ENCODE peak calls at places on chromosomes 11 and 22, in six cellular contexts. One of them, this sample, is unnamed.

GRCh38 chr11:15157181-15157580 is 42.5 kb downstream of the INSC start:
- DNase-seq in CD4-positive, alpha-beta T cell: no peak
- DNase-seq in Panc1: no peak
- DNase-seq in A549: no peak
- DNase-seq in LoVo: no peak
- DNase-seq in GM13977: no peak
- DNase-seq in this sample: no peak

GRCh38 chr11:106051103-106051502 is 26.0 kb downstream of the KBTBD3 start:
- DNase-seq in CD4-positive, alpha-beta T cell: no peak
- DNase-seq in Panc1: no peak
- DNase-seq in A549: no peak
- DNase-seq in LoVo: no peak
- DNase-seq in GM13977: no peak
- DNase-seq in this sample: no peak

GRCh38 chr11:45655347-45655756 is 10.1 kb downstream of the CHST1 start:
- DNase-seq in CD4-positive, alpha-beta T cell: peak; percentile 38
- DNase-seq in Panc1: peak; percentile 43
- DNase-seq in A549: peak; percentile 88
- DNase-seq in LoVo: peak; percentile 61
- DNase-seq in GM13977: peak; percentile 83
- DNase-seq in this sample: peak; percentile 19

GRCh38 chr22:39173050-39173706 is 20.7 kb upstream of the CBX7 start:
- DNase-seq in CD4-positive, alpha-beta T cell: no peak
- DNase-seq in Panc1: no peak
- DNase-seq in A549: no peak
- DNase-seq in LoVo: no peak
- DNase-seq in GM13977: no peak
- DNase-seq in this sample: no peak

GRCh38 chr11:126375726-126376125 is 20.2 kb downstream of the ST3GAL4 start:
- DNase-seq in CD4-positive, alpha-beta T cell: no peak
- DNase-seq in Panc1: no peak
- DNase-seq in A549: no peak
- DNase-seq in LoVo: no peak
- DNase-seq in GM13977: no peak
- DNase-seq in this sample: no peak

GRCh38 chr11:13110929-13111812 is 102.1 kb downstream of the RASSF10 start:
- DNase-seq in CD4-positive, alpha-beta T cell: no peak
- DNase-seq in Panc1: no peak
- DNase-seq in A549: peak; percentile 51
- DNase-seq in LoVo: no peak
- DNase-seq in GM13977: no peak
- DNase-seq in this sample: no peak

GRCh38 chr11:2802389-2803185 is 83.0 kb downstream of the CDKN1C start:
- DNase-seq in CD4-positive, alpha-beta T cell: no peak
- DNase-seq in Panc1: no peak
- DNase-seq in A549: no peak
- DNase-seq in LoVo: no peak
- DNase-seq in GM13977: no peak
- DNase-seq in this sample: no peak

GRCh38 chr11:62340269-62340901 is 3.1 kb downstream of the ASRGL1 start:
- DNase-seq in CD4-positive, alpha-beta T cell: peak; percentile 34
- DNase-seq in Panc1: peak; percentile 32
- DNase-seq in A549: peak; percentile 30
- DNase-seq in LoVo: peak; percentile 39
- DNase-seq in GM13977: peak; percentile 57
- DNase-seq in this sample: no peak

GRCh38 chr22:18119409-18120110 is 9.0 kb downstream of the TUBA8 start:
- DNase-seq in CD4-positive, alpha-beta T cell: no peak
- DNase-seq in Panc1: no peak
- DNase-seq in A549: no peak
- DNase-seq in LoVo: no peak
- DNase-seq in GM13977: no peak
- DNase-seq in this sample: no peak

GRCh38 chr22:46274381-46274780 is 6.6 kb downstream of the TTC38 start:
- DNase-seq in CD4-positive, alpha-beta T cell: no peak
- DNase-seq in Panc1: no peak
- DNase-seq in A549: no peak
- DNase-seq in LoVo: no peak
- DNase-seq in GM13977: no peak
- DNase-seq in this sample: no peak

GRCh38 chr11:43359432-43359818 is 705 bp downstream of the TTC17 start:
- DNase-seq in CD4-positive, alpha-beta T cell: peak; percentile 9
- DNase-seq in Panc1: no peak
- DNase-seq in A549: peak; percentile 35
- DNase-seq in LoVo: peak; percentile 7
- DNase-seq in GM13977: peak; percentile 39
- DNase-seq in this sample: no peak

GRCh38 chr11:115396533-115396932 is 107.7 kb downstream of the CADM1 start:
- DNase-seq in CD4-positive, alpha-beta T cell: no peak
- DNase-seq in Panc1: no peak
- DNase-seq in A549: no peak
- DNase-seq in LoVo: no peak
- DNase-seq in GM13977: no peak
- DNase-seq in this sample: no peak

GRCh38 chr11:69093106-69093505 is 44.4 kb downstream of the TPCN2 start:
- DNase-seq in CD4-positive, alpha-beta T cell: no peak
- DNase-seq in Panc1: no peak
- DNase-seq in A549: no peak
- DNase-seq in LoVo: no peak
- DNase-seq in GM13977: no peak
- DNase-seq in this sample: no peak

GRCh38 chr22:23531966-23532735 is 47.9 kb downstream of the IGLL1 start:
- DNase-seq in CD4-positive, alpha-beta T cell: no peak
- DNase-seq in Panc1: no peak
- DNase-seq in A549: no peak
- DNase-seq in LoVo: no peak
- DNase-seq in GM13977: no peak
- DNase-seq in this sample: no peak

GRCh38 chr22:39010946-39011625 is 3.0 kb upstream of the APOBEC3C start:
- DNase-seq in CD4-positive, alpha-beta T cell: no peak
- DNase-seq in Panc1: no peak
- DNase-seq in A549: no peak
- DNase-seq in LoVo: no peak
- DNase-seq in GM13977: no peak
- DNase-seq in this sample: no peak

GRCh38 chr11:66973956-66974585 is 1.0 kb upstream of the C11orf86 start:
- DNase-seq in CD4-positive, alpha-beta T cell: no peak
- DNase-seq in Panc1: no peak
- DNase-seq in A549: no peak
- DNase-seq in LoVo: no peak
- DNase-seq in GM13977: no peak
- DNase-seq in this sample: no peak

GRCh38 chr11:85154294-85154693 is 472.9 kb downstream of the DLG2 start:
- DNase-seq in CD4-positive, alpha-beta T cell: no peak
- DNase-seq in Panc1: no peak
- DNase-seq in A549: no peak
- DNase-seq in LoVo: no peak
- DNase-seq in GM13977: no peak
- DNase-seq in this sample: no peak

GRCh38 chr22:37161442-37161841 is 11.7 kb upstream of the IL2RB start:
- DNase-seq in CD4-positive, alpha-beta T cell: no peak
- DNase-seq in Panc1: no peak
- DNase-seq in A549: peak; percentile 25
- DNase-seq in LoVo: no peak
- DNase-seq in GM13977: no peak
- DNase-seq in this sample: no peak

GRCh38 chr11:69301491-69302401 is 7.8 kb downstream of the MYEOV start:
- DNase-seq in CD4-positive, alpha-beta T cell: no peak
- DNase-seq in Panc1: peak; percentile 97
- DNase-seq in A549: peak; percentile 98
- DNase-seq in LoVo: peak; percentile 97
- DNase-seq in GM13977: no peak
- DNase-seq in this sample: no peak

GRCh38 chr22:39818050-39818449 is 75.5 kb downstream of the ENTHD1 start:
- DNase-seq in CD4-positive, alpha-beta T cell: no peak
- DNase-seq in Panc1: no peak
- DNase-seq in A549: no peak
- DNase-seq in LoVo: no peak
- DNase-seq in GM13977: no peak
- DNase-seq in this sample: no peak

GRCh38 chr22:36386351-36386899 is 1.3 kb downstream of the MYH9 start:
- DNase-seq in CD4-positive, alpha-beta T cell: no peak
- DNase-seq in Panc1: no peak
- DNase-seq in A549: no peak
- DNase-seq in LoVo: no peak
- DNase-seq in GM13977: peak; percentile 85
- DNase-seq in this sample: no peak

GRCh38 chr11:79139900-79140299 is 300.9 kb downstream of the TENM4 start:
- DNase-seq in CD4-positive, alpha-beta T cell: no peak
- DNase-seq in Panc1: no peak
- DNase-seq in A549: no peak
- DNase-seq in LoVo: no peak
- DNase-seq in GM13977: no peak
- DNase-seq in this sample: no peak

GRCh38 chr11:85886089-85887056 is 31.2 kb downstream of the CCDC83 start:
- DNase-seq in CD4-positive, alpha-beta T cell: no peak
- DNase-seq in Panc1: no peak
- DNase-seq in A549: no peak
- DNase-seq in LoVo: no peak
- DNase-seq in GM13977: no peak
- DNase-seq in this sample: no peak

GRCh38 chr22:37996079-37996478 is 11.7 kb upstream of the SOX10 start:
- DNase-seq in CD4-positive, alpha-beta T cell: no peak
- DNase-seq in Panc1: no peak
- DNase-seq in A549: no peak
- DNase-seq in LoVo: no peak
- DNase-seq in GM13977: no peak
- DNase-seq in this sample: no peak

GRCh38 chr11:28133146-28133545 is 25.0 kb downstream of the METTL15 start:
- DNase-seq in CD4-positive, alpha-beta T cell: no peak
- DNase-seq in Panc1: no peak
- DNase-seq in A549: no peak
- DNase-seq in LoVo: no peak
- DNase-seq in GM13977: no peak
- DNase-seq in this sample: no peak

GRCh38 chr22:49208768-49209252 is 618.9 kb downstream of the BRD1 start:
- DNase-seq in CD4-positive, alpha-beta T cell: no peak
- DNase-seq in Panc1: no peak
- DNase-seq in A549: no peak
- DNase-seq in LoVo: no peak
- DNase-seq in GM13977: no peak
- DNase-seq in this sample: no peak

GRCh38 chr11:44313701-44314489 is 4.0 kb upstream of the ALX4 start:
- DNase-seq in CD4-positive, alpha-beta T cell: no peak
- DNase-seq in Panc1: no peak
- DNase-seq in A549: no peak
- DNase-seq in LoVo: no peak
- DNase-seq in GM13977: no peak
- DNase-seq in this sample: no peak

GRCh38 chr22:20748820-20749428 is 25.0 kb upstream of the SERPIND1 start:
- DNase-seq in CD4-positive, alpha-beta T cell: no peak
- DNase-seq in Panc1: no peak
- DNase-seq in A549: no peak
- DNase-seq in LoVo: no peak
- DNase-seq in GM13977: peak; percentile 72
- DNase-seq in this sample: no peak

GRCh38 chr11:17629113-17629512 is 82.1 kb downstream of the OTOG start:
- DNase-seq in CD4-positive, alpha-beta T cell: no peak
- DNase-seq in Panc1: no peak
- DNase-seq in A549: no peak
- DNase-seq in LoVo: no peak
- DNase-seq in GM13977: no peak
- DNase-seq in this sample: no peak

GRCh38 chr11:22878039-22878438 is 17.8 kb upstream of the CCDC179 start:
- DNase-seq in CD4-positive, alpha-beta T cell: no peak
- DNase-seq in Panc1: no peak
- DNase-seq in A549: no peak
- DNase-seq in LoVo: no peak
- DNase-seq in GM13977: no peak
- DNase-seq in this sample: no peak

GRCh38 chr22:38751422-38752346 is 4.1 kb downstream of the SUN2 start:
- DNase-seq in CD4-positive, alpha-beta T cell: peak; percentile 61
- DNase-seq in Panc1: no peak
- DNase-seq in A549: no peak
- DNase-seq in LoVo: no peak
- DNase-seq in GM13977: peak; percentile 87
- DNase-seq in this sample: peak; percentile 71

GRCh38 chr22:19884161-19884953 is 29.7 kb upstream of the GNB1L start:
- DNase-seq in CD4-positive, alpha-beta T cell: no peak
- DNase-seq in Panc1: no peak
- DNase-seq in A549: no peak
- DNase-seq in LoVo: no peak
- DNase-seq in GM13977: no peak
- DNase-seq in this sample: no peak

GRCh38 chr11:10725114-10725906 is 25.7 kb upstream of the CTR9 start:
- DNase-seq in CD4-positive, alpha-beta T cell: no peak
- DNase-seq in Panc1: no peak
- DNase-seq in A549: no peak
- DNase-seq in LoVo: peak; percentile 24
- DNase-seq in GM13977: no peak
- DNase-seq in this sample: no peak